ENCODE peak calls at places on chromosomes 12 and 14, in five cellular contexts. B is cardiac fibroblast, S is AG04450, J is adrenal gland, M is HFFc6. G is an unnamed sample.

GRCh38 chr14:51818748-51819386 is 41.5 kb upstream of the GNG2 start:
- DNase-seq in S (no peak), B (no peak), J (no peak), M (no peak), G (no peak)

GRCh38 chr14:39722547-39723273 is 290.5 kb upstream of the FBXO33 start:
- DNase-seq in B (no peak), J (no peak), S (no peak), M (no peak), G (no peak)

GRCh38 chr12:27434673-27435565 is 11.6 kb upstream of the SMCO2 start:
- DNase-seq in S (no peak), B (no peak), J (peak; percentile 26), M (no peak), G (no peak)

GRCh38 chr12:15118946-15119345 is 102.3 kb downstream of the RERG start:
- DNase-seq in S (no peak), J (no peak), B (no peak), M (no peak), G (no peak)

GRCh38 chr12:88743946-88744685 is 163.8 kb upstream of the KITLG start:
- DNase-seq in M (peak; percentile 3), J (no peak), S (no peak), B (no peak), G (no peak)

GRCh38 chr12:75722714-75723200 is 211.3 kb upstream of the KRR1 start:
- DNase-seq in B (peak; percentile 93), M (peak; percentile 87), J (peak; percentile 81), S (peak; percentile 48), G (no peak)

GRCh38 chr12:120292661-120293531 is at the start of gene RNU4-1:
- DNase-seq in S (peak; percentile 95), M (peak; percentile 98), J (peak; percentile 85), B (peak; percentile 96), G (peak; percentile 72)

GRCh38 chr12:61574339-61574738 is 685.9 kb upstream of the USP15 start:
- DNase-seq in S (no peak), J (peak; percentile 1), M (no peak), B (no peak), G (no peak)

GRCh38 chr12:20985399-20985798 is 145.6 kb upstream of the SLCO1B1 start:
- DNase-seq in B (no peak), M (no peak), S (no peak), J (no peak), G (no peak)

GRCh38 chr12:106303202-106303820 is 778 bp downstream of the TCP11L2 start:
- DNase-seq in B (peak; percentile 92), S (no peak), J (peak; percentile 88), M (peak; percentile 63), G (peak; percentile 73)

GRCh38 chr14:67435603-67436002 is 23.6 kb upstream of the PLEK2 start:
- DNase-seq in J (peak; percentile 41), S (no peak), B (no peak), M (no peak), G (no peak)
- TF ChIP-seq CTCF in J (no peak), S (no peak), B (no peak), M (no peak), G (no peak)

DNA sequence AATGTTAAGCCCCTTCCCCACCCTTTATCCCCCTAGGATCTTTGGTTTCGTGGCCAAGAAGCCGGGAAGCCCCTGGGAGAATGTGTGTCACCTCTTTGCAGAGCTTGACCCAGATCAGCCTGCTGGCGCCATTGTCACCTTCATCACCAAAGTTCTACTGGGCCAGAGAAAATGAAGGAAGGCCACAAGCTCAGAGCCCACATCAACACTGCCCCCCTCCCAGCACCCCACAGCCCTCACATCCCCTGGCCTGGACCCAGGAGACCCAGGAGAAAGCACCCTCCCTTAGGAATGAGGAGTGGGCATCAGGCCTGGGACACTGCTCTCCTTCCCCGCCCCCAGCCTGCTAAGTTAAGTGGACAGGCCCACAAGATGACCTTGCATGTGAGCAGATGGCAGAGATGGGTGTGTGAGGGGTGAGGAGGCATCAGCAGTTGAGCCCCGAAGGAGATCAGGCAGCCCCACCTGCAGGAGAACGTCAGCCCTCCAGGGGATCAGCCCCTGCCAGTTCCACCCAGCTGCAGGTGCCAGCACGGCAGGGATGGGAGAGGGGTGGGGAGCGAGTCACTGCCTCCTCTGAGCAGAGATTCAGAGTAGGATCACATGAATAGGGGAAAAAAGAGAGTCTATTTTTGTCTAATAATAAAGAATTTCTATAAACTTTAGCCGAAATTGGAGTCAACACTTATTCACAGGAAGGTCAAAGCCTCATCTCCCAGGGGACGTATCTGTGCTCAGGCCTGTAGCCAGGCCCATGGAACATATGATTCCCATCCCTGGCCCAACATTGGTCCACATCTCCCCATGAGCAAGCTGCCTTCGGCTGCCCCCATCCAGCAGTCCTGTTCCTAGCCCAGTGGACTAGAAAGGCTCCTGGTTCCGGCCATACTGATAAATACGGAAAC is 14.1 kb downstream of the TNS2 start:
- DNase-seq in S (no peak), J (peak; percentile 41), B (peak; percentile 91), M (no peak), G (no peak)
- TF ChIP-seq CTCF in S (peak; percentile 15), J (no peak), B (no peak), M (peak; percentile 31), G (no peak)

GRCh38 chr12:57720606-57721595 is 17.6 kb downstream of the AGAP2 start:
- DNase-seq in M (no peak), J (no peak), S (no peak), B (no peak), G (no peak)

GRCh38 chr12:57723630-57723962 is 14.9 kb downstream of the AGAP2 start:
- DNase-seq in J (no peak), S (no peak), M (no peak), B (no peak), G (no peak)

GRCh38 chr12:57724003-57724935 is 14.3 kb downstream of the AGAP2 start:
- DNase-seq in M (no peak), B (no peak), J (no peak), S (no peak), G (no peak)

GRCh38 chr12:57724936-57725740 is 13.4 kb downstream of the AGAP2 start:
- DNase-seq in M (no peak), J (no peak), S (no peak), B (no peak), G (no peak)

DNA sequence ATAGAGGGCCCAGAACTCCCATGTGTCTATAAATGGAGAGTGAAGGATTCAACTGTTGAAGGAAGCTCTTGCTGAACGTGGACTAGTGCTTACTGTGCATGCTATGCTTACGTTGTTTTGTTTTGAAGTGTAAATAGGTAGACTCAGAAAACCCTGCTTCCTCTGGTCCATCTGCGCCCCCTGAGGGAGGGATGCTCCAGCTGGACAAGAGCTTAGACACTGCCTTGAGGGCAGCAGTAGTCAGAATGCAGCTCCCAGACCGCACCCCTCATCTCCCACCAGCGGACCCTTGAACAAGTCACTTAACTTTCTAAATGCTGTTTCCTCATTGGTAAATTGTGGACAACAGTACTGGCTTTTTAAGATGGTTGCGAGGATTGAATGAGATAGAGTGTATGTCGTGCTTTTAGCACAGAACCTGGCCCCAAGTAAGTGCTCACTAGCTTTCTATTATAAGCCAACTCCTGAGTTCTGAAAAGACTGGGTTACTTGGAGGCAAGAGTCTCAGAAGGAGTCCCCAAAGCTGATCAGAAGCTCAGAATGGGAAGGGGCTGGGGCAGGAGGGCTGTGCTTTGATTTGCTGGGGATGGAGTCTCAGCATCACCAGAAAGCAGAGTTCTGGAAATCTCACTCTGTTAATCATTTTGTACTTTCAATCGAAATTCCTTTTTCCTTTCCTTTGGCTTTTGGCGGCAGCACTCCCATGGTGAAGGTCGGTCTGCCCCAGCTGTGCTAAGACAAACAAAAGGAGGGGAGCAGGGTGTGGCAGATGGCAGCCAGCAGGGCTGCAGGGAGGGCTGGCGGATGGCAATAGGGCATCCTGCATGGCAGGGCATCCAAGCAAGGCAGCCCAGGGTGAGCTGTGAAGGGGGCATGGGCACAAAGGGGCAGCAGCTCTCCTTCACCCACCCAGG is 15.6 kb downstream of the AGAP2 start:
- DNase-seq in B (no peak), S (no peak), J (no peak), M (no peak), G (no peak)
- TF ChIP-seq CTCF in B (no peak), S (no peak), J (no peak), M (no peak), G (no peak)

GRCh38 chr12:55820679-55821078 is 2.8 kb downstream of the ORMDL2 start:
- DNase-seq in B (peak; percentile 42), S (no peak), M (no peak), J (no peak), G (no peak)

GRCh38 chr12:55827806-55828205 is 1.6 kb downstream of the DNAJC14 start:
- DNase-seq in J (no peak), S (no peak), M (no peak), B (no peak), G (no peak)

GRCh38 chr12:55822228-55822627 is 4.4 kb downstream of the ORMDL2 start:
- DNase-seq in J (no peak), M (no peak), B (no peak), S (no peak), G (no peak)

GRCh38 chr12:55824726-55825125 is 4.7 kb downstream of the DNAJC14 start:
- DNase-seq in S (no peak), B (no peak), J (no peak), M (no peak), G (no peak)

GRCh38 chr12:55823419-55823818 is 5.6 kb downstream of the ORMDL2 start:
- DNase-seq in M (no peak), J (no peak), S (no peak), B (no peak), G (no peak)
- TF ChIP-seq CTCF in M (no peak), J (no peak), S (no peak), B (no peak), G (no peak)

GRCh38 chr12:13976880-13977279 is 4.5 kb downstream of the GRIN2B start:
- DNase-seq in M (no peak), J (no peak), S (no peak), B (no peak), G (no peak)
- TF ChIP-seq CTCF in M (no peak), J (no peak), S (no peak), B (no peak), G (no peak)